ENCODE peak calls at places on chromosomes 7 and 10, in six cellular contexts. X is body of pancreas, C is hepatocyte, E is RWPE1, N is GM12864, V is omental fat pad. L is an unnamed sample.

GRCh38 chr10:43395571-43396060 is 13.4 kb downstream of the HNRNPF start:
- DNase-seq in X (peak), E (no peak), C (peak), N (no peak), V (no peak), L (peak)

GRCh38 chr10:3828404-3829192 is 43.6 kb upstream of the KLF6 start:
- DNase-seq in N (no peak), V (no peak), E (peak), X (no peak), C (peak), L (no peak)

GRCh38 chr10:97543025-97543546 is 29.5 kb upstream of the ANKRD2 start:
- DNase-seq in C (peak), N (no peak), X (peak), E (peak), V (peak), L (peak)

GRCh38 chr10:127973810-127974311 is 67.0 kb downstream of the PTPRE start:
- DNase-seq in X (no peak), V (no peak), C (no peak), E (no peak), N (no peak), L (no peak)

GRCh38 chr10:5293691-5294550 is 70.8 kb upstream of the UCN3 start:
- DNase-seq in E (peak), N (no peak), X (peak), V (peak), C (peak), L (no peak)

GRCh38 chr10:49080965-49081364 is 34.4 kb downstream of the VSTM4 start:
- DNase-seq in X (no peak), V (no peak), N (no peak), E (no peak), C (no peak), L (no peak)

GRCh38 chr7:130071701-130072622 is 1.6 kb downstream of the KLHDC10 start:
- DNase-seq in C (peak), X (peak), E (peak), V (no peak), N (peak), L (peak)

GRCh38 chr7:71137479-71137878 is 5.5 kb downstream of the GALNT17 start:
- DNase-seq in N (no peak), C (no peak), X (no peak), V (no peak), E (no peak), L (no peak)

GRCh38 chr10:102782698-102783540 is 39.2 kb downstream of the WBP1L start:
- DNase-seq in C (peak), V (no peak), X (peak), N (no peak), E (no peak), L (no peak)

GRCh38 chr7:136526408-136527105 is 341.9 kb upstream of the CHRM2 start:
- DNase-seq in V (no peak), N (no peak), C (no peak), E (no peak), X (no peak), L (no peak)

GRCh38 chr10:74177140-74177677 is 26.2 kb downstream of the ADK start:
- DNase-seq in E (peak), N (no peak), V (no peak), C (peak), X (peak), L (peak)

GRCh38 chr7:150811-151221 is 41.6 kb upstream of the FAM20C start:
- DNase-seq in E (no peak), C (no peak), V (no peak), X (no peak), N (no peak), L (no peak)

GRCh38 chr10:91799580-91799975 is 1.4 kb downstream of the TNKS2 start:
- DNase-seq in E (peak), X (no peak), V (no peak), N (no peak), C (peak), L (no peak)

GRCh38 chr10:5576780-5577472 is 52.2 kb downstream of the CALML3 start:
- DNase-seq in E (no peak), C (no peak), N (no peak), X (no peak), V (no peak), L (no peak)

DNA sequence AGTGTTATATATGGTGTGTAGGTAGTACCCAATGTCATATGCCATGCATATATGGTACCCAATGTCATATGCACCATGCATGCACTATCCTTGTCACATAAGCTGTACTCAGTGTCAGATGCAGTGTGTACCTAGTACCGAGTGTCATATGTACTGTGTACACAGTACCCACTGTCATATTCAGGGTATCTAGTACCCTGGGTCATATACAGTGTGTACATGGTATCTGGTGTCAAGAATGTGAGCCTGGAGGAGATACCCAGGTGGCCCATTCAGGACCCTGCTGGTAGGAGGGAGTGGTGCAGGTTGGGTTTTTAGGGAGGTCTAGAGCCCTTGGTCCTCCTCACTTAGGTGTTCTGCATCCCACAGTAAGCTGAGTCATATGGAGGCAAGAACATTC is 1.8 kb downstream of the ZMYND11 start:
- DNase-seq in X (no peak), V (no peak), N (no peak), E (peak), C (peak), L (no peak)
- TF ChIP-seq CTCF in X (peak), V (no peak), N (peak), E (no peak), C (peak), L (no peak)

DNA sequence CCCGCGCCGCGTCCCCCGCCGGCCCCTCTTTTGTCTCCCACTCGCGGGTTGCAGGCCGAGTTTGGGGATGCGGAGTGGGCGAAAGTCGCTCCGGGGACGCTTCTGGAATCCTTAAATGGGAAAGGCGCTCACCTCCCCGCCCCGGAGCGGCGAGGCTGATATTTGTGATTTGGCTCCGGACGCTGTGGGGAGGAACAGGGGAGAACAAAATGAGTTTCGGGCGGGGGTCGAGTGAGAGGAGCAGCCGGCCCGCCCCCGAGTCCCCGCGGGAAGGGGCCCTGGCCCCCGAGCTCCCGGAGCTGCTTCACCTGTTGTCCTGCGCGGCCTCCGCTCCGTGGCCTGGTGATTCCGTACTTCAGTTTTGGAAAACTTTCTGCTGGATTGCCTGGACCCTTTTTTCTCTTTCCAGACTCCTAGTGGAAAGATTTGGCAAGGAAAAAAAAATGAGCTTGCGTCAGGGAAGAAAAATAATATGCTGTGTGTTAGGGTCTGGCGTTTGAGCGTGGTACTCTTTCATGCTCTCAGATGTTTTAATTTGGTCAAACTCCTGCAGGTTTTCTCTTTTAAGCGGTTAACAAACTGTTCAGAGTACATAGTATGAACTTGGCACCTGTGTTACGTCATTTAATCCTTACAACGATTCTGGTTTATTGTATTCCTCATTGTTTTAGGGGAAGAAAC is 831 bp downstream of the BMPR1A start:
- DNase-seq in V (no peak), C (peak), E (peak), X (peak), N (no peak), L (no peak)
- TF ChIP-seq CTCF in V (no peak), C (no peak), E (peak), X (peak), N (no peak), L (no peak)

DNA sequence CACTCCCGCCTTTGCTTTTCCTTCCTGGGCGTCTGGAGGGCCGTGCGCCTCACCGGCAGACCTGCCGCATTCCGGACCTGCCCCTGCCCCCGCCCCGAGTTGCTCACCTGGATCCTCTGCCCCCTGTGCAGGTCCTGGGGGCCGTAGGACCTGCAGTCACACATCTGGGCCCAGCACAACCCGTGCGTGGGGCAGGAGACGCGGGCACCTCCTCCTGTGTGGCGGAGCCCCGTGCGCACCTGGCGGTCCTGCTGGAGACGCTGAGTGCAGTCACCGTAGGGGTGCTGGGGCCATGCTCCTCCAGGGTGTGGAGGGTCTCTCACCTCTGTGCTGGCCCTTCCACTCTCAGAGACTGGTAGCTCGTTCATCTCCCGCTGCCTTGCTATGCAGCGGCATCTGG is 85.5 kb downstream of the DNAJB6 start:
- DNase-seq in E (no peak), N (no peak), C (no peak), V (no peak), X (no peak), L (no peak)
- TF ChIP-seq CTCF in E (no peak), N (no peak), C (no peak), V (no peak), X (no peak), L (no peak)

DNA sequence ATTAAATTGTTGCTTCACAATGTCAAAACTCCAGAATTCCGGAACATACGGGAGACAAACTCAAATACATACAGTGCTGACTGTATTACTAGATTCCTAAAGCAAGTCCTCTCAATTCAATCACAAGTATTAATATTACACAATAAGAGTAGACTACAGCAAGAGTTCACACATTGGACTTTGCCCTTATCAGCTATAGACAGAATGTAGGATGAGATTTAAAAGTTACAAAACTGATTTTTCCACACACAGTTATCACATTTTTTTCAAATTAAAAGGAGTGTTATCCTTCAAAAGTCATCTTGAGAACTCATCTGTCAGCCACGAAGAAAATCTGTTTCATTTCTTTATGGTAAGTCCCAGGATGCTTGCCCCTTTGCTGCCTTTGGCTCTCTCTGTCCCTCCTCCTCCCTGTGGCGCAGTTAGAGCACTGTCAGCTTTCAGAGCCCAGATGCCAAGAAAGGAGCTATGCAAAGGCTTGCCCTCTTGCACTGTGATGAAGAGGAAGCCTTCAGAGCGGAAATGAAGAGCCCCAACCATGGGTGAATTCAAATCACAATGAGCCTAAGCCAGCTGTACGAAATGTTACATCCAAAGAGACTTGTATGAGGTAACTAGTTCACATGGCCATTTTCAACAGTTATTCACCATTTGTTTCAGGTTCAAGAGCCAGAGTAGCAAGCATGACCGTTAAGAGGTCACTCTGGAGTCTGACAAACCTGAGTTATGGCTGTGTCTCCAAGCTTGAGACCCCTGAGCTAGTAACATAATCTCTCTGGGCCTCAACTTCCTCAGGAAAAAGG is 10.7 kb downstream of the NCOA4 start:
- DNase-seq in X (no peak), N (no peak), V (no peak), C (no peak), E (no peak), L (peak)
- TF ChIP-seq CTCF in X (no peak), N (no peak), V (no peak), C (no peak), E (no peak), L (no peak)

DNA sequence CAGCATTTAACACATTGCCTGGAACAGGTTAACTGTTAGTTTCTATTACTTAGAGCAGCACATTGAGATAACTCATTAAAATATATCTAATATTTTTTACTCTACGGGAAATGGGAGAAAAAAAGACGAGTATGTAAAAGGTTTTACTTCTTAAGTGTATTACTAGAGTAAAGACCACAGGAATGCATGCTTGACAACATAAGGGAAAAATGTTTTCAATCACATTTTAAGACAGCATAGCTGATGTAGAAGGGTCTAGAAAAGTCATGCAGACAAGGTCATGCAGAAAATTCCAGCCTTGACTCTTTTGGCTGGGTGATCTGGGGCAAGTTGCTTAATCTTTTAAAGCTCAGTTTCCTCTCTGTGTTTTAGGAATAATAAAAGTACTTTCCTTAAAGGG is 806.2 kb downstream of the CNTNAP2 start:
- DNase-seq in V (no peak), E (no peak), N (no peak), C (no peak), X (no peak), L (no peak)
- TF ChIP-seq CTCF in V (no peak), E (no peak), N (no peak), C (no peak), X (no peak), L (no peak)

DNA sequence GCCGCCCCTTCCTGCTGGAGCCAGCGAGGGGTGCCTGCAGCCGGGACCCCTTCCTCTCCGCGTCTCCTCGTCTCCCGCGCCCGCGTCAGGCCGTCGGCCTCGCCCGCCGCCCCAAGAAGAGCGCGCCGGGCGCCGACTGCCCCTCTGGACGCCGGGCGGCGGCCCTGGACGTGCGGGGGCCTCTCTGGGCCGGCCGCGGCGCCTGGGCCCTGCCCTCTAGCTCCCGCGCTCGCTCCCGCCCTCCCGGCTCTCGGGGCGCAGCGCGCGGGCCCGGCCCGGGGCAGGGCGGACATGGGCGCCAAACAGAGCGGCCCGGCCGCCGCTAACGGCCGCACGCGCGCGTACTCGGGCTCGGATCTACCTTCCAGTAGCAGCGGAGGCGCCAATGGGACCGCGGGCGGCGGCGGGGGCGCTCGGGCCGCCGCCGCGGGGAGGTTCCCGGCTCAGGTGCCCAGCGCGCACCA is 702 bp downstream of the ZNRF2 start:
- DNase-seq in V (no peak), X (peak), N (no peak), E (no peak), C (peak), L (peak)
- TF ChIP-seq CTCF in V (no peak), X (no peak), N (no peak), E (peak), C (no peak), L (no peak)

GRCh38 chr7:149144996-149145850 is 2.0 kb upstream of the ZNF398 start:
- DNase-seq in C (peak), X (no peak), V (no peak), E (peak), N (no peak), L (no peak)

GRCh38 chr7:149141893-149142292 is 5.4 kb upstream of the ZNF398 start:
- DNase-seq in C (no peak), V (no peak), X (no peak), N (no peak), E (no peak), L (no peak)

GRCh38 chr7:149147730-149148653 is 739 bp downstream of the ZNF398 start:
- DNase-seq in V (peak), C (peak), E (peak), N (no peak), X (peak), L (peak)

GRCh38 chr7:149150981-149151380 is 3.7 kb downstream of the ZNF398 start:
- DNase-seq in V (no peak), C (no peak), X (no peak), N (no peak), E (no peak), L (no peak)

DNA sequence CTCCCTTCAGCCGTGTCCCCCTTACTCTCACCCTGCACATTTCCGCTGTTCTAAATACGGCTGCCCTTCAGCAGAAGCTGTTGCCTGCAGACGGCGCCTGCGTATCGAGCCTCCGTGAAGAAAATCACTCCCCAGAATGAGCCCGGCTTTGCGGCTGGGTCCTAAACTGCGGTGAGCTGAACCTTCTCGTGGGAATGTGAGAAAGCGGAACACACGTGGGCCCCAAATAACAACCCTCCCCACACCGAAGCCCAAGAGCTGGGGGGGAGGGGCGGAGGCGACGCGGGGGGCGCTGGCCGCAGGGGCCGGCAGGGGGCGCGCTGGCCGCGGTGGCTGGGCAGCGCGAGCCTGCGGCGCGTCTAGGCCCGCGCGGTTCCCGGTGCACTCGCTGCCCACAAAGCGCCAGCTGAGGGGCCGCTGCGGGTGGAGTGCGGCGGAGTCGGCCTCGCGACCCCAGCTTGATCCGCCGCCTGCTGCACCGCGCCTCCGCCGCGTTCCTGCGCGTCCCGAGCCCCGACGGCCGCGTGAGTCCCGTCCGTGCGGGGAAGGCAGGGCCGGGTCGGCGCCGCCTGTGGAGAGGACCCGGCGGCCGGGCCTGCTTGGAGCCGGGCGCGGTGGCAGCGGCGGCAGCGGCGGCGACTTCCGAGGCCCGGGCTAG is at the start of gene ZNF398:
- DNase-seq in X (peak), C (peak), E (peak), V (peak), N (peak), L (peak)
- TF ChIP-seq CTCF in X (peak), C (peak), E (peak), V (no peak), N (peak), L (peak)

L was measured in HL-60.